ENCODE peak calls at places on chromosomes 16 and 17, in five cellular contexts. V is HFFc6, A is mesothelial cell of epicardium, U is kidney, Q is lower leg skin. T is an unnamed sample.

GRCh38 chr16:66188786-66189725 is 177.4 kb upstream of the CDH5 start:
- DNase-seq in Q (no peak), U (peak), V (no peak), A (no peak), T (no peak)

GRCh38 chr16:57955572-57955971 is 15.4 kb downstream of the CNGB1 start:
- DNase-seq in V (no peak), A (no peak), Q (no peak), U (peak), T (no peak)

GRCh38 chr17:18107971-18108370 is 585 bp upstream of the MYO15A start:
- DNase-seq in U (no peak), V (no peak), Q (no peak), A (no peak), T (no peak)

GRCh38 chr17:9537177-9537776 is 38.3 kb downstream of the STX8 start:
- DNase-seq in A (no peak), Q (no peak), V (no peak), U (peak), T (no peak)

GRCh38 chr16:31474173-31474714 is 2.3 kb downstream of the TGFB1I1 start:
- DNase-seq in Q (no peak), V (peak), A (no peak), U (no peak), T (no peak)

GRCh38 chr17:8124350-8125195 is 667 bp upstream of the HES7 start:
- DNase-seq in Q (no peak), U (no peak), V (no peak), A (no peak), T (no peak)

GRCh38 chr16:56911771-56912541 is 20.0 kb upstream of the HERPUD1 start:
- DNase-seq in U (no peak), V (no peak), Q (no peak), A (no peak), T (no peak)

GRCh38 chr16:13594798-13595197 is 325.2 kb upstream of the ERCC4 start:
- DNase-seq in U (no peak), V (no peak), A (no peak), Q (no peak), T (no peak)

GRCh38 chr17:34820922-34821321 is 140.3 kb downstream of the CCT6B start:
- DNase-seq in V (no peak), Q (no peak), U (no peak), A (no peak), T (no peak)

GRCh38 chr16:75555213-75555706 is 792 bp downstream of the TMEM231 start:
- DNase-seq in U (peak), V (peak), Q (peak), A (peak), T (peak)

GRCh38 chr16:30342751-30343490 is 12.2 kb downstream of the CD2BP2 start:
- DNase-seq in V (no peak), A (no peak), U (no peak), Q (peak), T (no peak)

GRCh38 chr17:47810200-47810821 is 11.3 kb downstream of the OSBPL7 start:
- DNase-seq in A (no peak), V (peak), Q (peak), U (no peak), T (no peak)

GRCh38 chr16:84514874-84515835 is 10.7 kb upstream of the MEAK7 start:
- DNase-seq in V (no peak), Q (no peak), U (no peak), A (no peak), T (no peak)

GRCh38 chr16:54342001-54342776 is 55.6 kb upstream of the IRX3 start:
- DNase-seq in V (no peak), A (no peak), Q (no peak), U (no peak), T (no peak)

GRCh38 chr16:624522-625401 is 6.0 kb upstream of the WFIKKN1 start:
- DNase-seq in U (no peak), A (no peak), V (no peak), Q (no peak), T (no peak)

GRCh38 chr17:45906237-45906636 is 11.9 kb downstream of the MAPT start:
- DNase-seq in U (no peak), Q (no peak), A (no peak), V (no peak), T (no peak)

GRCh38 chr16:52071101-52071500 is 475.8 kb downstream of the TOX3 start:
- DNase-seq in Q (no peak), U (no peak), V (no peak), A (no peak), T (no peak)

GRCh38 chr17:80198144-80198661 is 21.9 kb downstream of the SGSH start:
- DNase-seq in Q (no peak), V (no peak), U (peak), A (no peak), T (no peak)

GRCh38 chr17:40793800-40794199 is 6.0 kb downstream of the KRT28 start:
- DNase-seq in U (no peak), A (no peak), V (no peak), Q (no peak), T (no peak)

GRCh38 chr16:66899945-66900688 is 18.6 kb downstream of the CDH16 start:
- DNase-seq in U (peak), V (peak), A (peak), Q (no peak), T (no peak)

GRCh38 chr17:77644181-77644972 is 314.1 kb upstream of the TNRC6C start:
- DNase-seq in V (no peak), Q (peak), A (no peak), U (no peak), T (no peak)

GRCh38 chr17:61799812-61800484 is 63.4 kb downstream of the BRIP1 start:
- DNase-seq in V (no peak), Q (no peak), U (no peak), A (no peak), T (no peak)

GRCh38 chr17:46901291-46901690 is 21.7 kb upstream of the GOSR2 start:
- DNase-seq in Q (no peak), A (no peak), U (no peak), V (no peak), T (no peak)

GRCh38 chr16:85331685-85332084 is 219.4 kb upstream of the CIBAR2 start:
- DNase-seq in V (no peak), U (no peak), Q (no peak), A (no peak), T (no peak)

GRCh38 chr16:28202147-28202746 is 9.5 kb downstream of the XPO6 start:
- DNase-seq in Q (no peak), A (no peak), V (no peak), U (no peak), T (no peak)

GRCh38 chr16:83554096-83554495 is 253.7 kb upstream of the HSBP1 start:
- DNase-seq in U (no peak), V (no peak), A (no peak), Q (no peak), T (no peak)

GRCh38 chr16:2512920-2513404 is 790 bp upstream of the ATP6V0C start:
- DNase-seq in V (no peak), U (peak), A (no peak), Q (no peak), T (no peak)

GRCh38 chr16:68987734-68988457 is 117.6 kb upstream of the HAS3 start:
- DNase-seq in A (no peak), V (no peak), U (no peak), Q (no peak), T (no peak)

DNA sequence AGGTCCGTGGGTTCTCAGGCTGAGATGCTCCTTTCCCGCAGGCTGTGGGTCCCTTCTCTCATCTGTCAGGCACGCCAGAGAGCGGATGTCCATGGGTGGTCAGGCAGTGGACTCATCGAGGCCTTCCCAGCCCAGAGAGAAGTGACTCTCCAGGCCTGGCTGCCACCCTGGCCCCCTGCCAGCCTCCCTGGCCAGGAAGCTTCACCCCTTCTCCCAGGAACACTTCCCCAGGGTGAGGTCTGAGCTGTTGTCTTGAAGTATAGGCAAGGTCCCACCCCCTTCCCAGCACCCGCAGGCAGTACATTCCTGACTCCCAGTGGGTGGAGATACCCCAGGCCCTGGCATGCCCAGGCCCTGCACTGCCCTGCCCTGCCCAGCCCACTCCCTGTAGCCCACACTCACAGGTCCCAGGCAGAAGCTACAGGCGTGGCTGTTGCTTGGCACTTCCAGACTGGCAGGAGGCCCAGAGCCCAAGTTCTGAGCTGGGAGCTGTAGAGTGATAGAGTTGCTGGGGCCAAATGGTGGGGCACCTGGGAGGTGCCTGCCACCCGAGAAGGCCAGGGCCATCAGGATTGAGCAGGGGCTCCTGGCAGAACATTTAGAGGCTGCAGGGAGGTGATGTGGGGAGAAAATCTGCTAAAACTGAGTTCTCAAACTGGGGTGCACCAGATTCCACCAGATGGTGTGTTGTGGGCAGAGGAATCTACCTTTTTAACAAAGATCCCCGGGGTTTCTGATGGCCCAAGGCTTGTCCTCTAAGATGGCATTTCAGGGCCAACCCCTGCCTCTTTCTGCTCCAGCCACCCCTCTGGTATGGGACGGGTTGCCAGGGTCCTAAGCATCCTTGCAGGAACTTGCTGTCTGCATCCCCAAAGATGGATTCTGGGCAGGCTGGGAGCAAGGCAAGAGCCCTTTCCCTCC is 6.7 kb downstream of the ITGA3 start:
- DNase-seq in Q (peak), A (no peak), U (peak), V (peak), T (no peak)
- TF ChIP-seq CTCF in Q (no peak), A (no peak), U (no peak), V (no peak), T (no peak)

DNA sequence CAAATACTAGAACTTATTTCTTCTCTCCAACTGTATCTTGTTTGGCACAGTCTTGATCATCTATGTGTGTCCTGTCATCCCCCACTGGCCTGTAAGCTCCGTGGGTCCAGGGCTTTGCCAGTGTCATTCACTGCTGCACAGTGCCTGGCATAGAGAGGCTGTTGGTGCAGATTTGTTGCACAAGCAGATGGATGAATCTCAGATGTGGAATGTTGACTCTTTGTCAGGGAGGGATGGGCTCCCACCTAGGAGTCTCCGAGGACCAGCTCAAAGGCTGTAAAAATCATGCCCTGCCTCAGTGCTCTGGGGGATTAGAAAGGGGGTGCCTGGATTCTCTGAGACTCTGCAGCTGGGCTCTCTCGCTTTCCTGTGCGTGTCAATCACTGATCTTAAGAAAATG is 60.6 kb downstream of the RAB11FIP4 start:
- DNase-seq in V (no peak), U (no peak), Q (no peak), A (no peak), T (no peak)
- TF ChIP-seq CTCF in V (no peak), U (no peak), Q (no peak), A (no peak), T (no peak)

DNA sequence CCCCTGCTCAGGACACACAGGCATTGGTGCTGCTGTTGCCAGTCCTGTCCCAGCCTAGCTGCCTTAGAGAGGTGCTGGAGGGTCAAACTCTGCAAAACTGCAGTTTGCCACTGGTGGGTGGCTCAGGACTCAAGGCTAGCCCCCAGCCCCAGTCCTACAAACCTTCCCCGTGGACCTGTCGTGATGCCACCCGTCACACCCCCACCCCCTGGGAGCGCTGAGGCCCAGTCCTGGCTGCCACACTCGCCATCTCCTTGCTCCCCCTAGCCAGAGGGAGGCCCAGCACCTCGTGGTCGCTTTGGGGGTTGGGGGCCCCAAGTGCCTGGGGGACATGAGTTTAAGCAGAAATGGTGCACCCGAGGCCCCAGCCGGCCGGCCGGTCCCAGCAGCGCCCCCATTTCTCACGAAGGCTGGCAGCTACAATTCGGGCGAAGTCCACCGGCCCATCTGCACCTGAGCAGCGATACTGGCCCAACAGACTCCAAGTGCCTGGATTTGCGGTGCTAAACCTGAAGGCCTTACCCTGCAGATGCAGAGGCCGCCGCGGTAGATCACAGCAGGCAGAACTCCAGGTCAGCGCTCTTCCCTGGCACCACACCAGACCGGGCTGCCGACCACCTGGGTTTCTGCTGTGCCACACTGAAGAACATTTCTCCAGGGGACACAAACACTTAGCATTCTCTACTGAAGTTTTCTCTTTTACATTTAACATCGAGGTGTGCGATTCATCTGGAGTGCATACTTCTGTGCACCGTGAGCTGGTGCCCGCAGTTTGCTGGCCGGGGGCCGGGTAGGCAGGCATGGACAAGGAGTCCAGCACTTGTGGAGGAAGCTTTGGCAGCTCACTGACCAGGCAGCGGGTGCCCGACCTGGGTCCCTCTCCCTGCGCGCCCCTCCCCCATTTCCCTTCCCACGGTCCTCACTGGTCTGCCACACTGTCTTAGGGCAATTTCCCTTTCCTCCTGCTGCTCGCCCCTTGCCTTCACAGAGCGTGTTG is 130.0 kb downstream of the KCNJ12 start:
- DNase-seq in Q (peak), V (no peak), U (no peak), A (no peak), T (no peak)
- TF ChIP-seq CTCF in Q (no peak), V (no peak), U (no peak), A (no peak), T (no peak)

GRCh38 chr17:81907219-81908145 is 3.7 kb downstream of the PCYT2 start:
- DNase-seq in Q (no peak), U (no peak), A (no peak), V (no peak), T (no peak)
- TF ChIP-seq CTCF in Q (no peak), U (no peak), A (no peak), V (peak), T (peak)

DNA sequence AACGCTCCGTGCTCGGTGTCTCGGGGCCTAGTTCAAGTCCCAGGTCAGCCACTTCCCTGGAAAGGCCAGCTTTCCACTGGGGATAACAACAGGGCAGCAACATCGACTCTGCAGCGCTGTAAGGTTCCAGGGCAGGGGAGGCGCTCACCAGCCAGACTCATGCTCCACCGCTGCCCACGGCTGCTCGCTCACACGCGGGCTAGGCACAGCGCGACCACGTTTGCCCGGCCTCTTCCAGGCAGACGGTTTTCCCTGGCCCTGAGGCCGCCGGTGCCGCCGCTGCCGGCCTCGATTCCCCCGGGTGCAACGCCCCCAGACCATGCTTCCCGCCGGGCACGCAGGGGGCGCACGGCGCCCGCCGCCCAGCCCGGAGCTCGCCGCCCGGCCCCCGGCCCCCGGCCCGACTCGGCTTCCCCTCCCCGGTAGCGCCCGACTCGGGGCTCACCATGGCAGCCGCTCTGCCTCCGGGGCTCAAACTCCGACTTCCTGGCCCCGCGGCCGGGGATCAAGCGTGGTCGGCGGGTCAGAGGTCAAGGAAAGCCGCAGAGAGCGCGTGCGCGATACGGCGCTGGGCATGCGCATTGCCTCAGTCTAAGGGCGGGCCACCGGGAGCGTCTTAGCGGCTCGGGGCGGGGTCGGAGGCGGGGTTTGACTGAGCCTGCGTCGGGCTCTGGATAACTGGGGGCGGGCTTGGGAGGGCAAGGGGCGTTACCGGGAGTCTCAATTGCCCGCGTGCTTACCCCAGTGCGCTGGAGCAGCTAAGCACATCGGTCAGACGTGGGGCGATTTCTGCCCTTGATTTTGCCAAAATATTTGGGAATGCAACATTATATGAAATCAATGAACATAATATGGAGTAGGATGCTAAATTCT is at the start of gene PAM16:
- DNase-seq in U (peak), Q (peak), A (peak), V (peak), T (peak)
- TF ChIP-seq CTCF in U (no peak), Q (no peak), A (no peak), V (peak), T (peak)

GRCh38 chr16:10122026-10122425 is 60.2 kb downstream of the GRIN2A start:
- DNase-seq in Q (no peak), V (no peak), A (no peak), U (no peak), T (no peak)

GRCh38 chr16:10121496-10121895 is 60.7 kb downstream of the GRIN2A start:
- DNase-seq in Q (no peak), A (no peak), V (peak), U (no peak), T (no peak)

GRCh38 chr16:10120953-10121352 is 61.3 kb downstream of the GRIN2A start:
- DNase-seq in U (no peak), Q (peak), V (peak), A (no peak), T (no peak)

GRCh38 chr16:10123141-10123540 is 59.1 kb downstream of the GRIN2A start:
- DNase-seq in A (no peak), Q (peak), V (peak), U (no peak), T (no peak)

GRCh38 chr16:10122546-10122945 is 59.7 kb downstream of the GRIN2A start:
- DNase-seq in Q (no peak), V (no peak), U (no peak), A (no peak), T (no peak)
- TF ChIP-seq CTCF in Q (no peak), V (peak), U (peak), A (peak), T (peak)

DNA sequence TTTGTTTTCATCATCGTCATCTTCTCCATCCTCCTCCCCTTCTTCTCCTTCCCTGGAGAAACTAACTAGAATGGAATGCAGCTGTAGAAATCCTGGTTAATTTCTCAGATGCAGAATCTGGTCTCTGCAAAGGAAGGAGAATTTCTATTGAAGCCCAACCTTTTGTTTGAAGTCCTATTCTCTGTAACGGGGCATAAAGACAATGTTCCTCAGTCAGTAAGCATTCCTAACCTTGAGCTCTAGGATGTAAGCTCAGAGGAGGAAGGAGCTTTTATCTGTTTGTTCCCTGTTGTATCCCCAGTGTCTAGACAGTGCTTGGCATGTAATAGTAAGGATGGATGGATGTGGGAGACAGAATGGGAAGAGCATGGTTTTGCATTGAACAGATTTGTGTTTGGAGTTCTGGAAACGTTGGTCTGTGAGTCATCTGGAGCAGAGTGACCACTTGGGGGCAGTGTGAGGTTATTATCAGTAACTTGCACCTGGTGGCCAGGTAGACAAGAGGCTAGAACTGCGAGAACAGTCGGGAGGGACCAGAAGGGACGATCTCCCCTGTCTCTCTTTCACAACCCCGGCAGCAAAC is 363.7 kb downstream of the SNX29 start:
- DNase-seq in Q (no peak), V (peak), A (no peak), U (no peak), T (no peak)
- TF ChIP-seq CTCF in Q (no peak), V (peak), A (peak), U (peak), T (peak)

T was measured in type B pancreatic cell.